ENCODE peak calls at places on chromosomes 7 and 10, in four cellular contexts. E, H, Z and X are unnamed samples. For H3K4me1 and H3K27me3, the result is how much of the 10 kb centered on the place peaks cover.

GRCh38 chr10:67107670-67108069 is 181.8 kb downstream of the LRRTM3 start:
- DNase-seq in E (no peak), H (no peak), Z (no peak), X (peak)

GRCh38 chr7:149735779-149736477 is 37.5 kb downstream of the ZNF467 start:
- DNase-seq in Z (no peak), H (no peak), E (no peak), X (peak)

GRCh38 chr7:106535234-106536026 is 125.5 kb downstream of the CCDC71L start:
- DNase-seq in H (no peak), Z (no peak), E (no peak), X (no peak)

GRCh38 chr7:28078036-28078901 is 102.3 kb downstream of the JAZF1 start:
- DNase-seq in H (peak), E (peak), Z (no peak), X (no peak)

GRCh38 chr10:122557516-122557915 is 3.0 kb upstream of the DMBT1 start:
- DNase-seq in H (no peak), Z (no peak), E (no peak), X (no peak)

GRCh38 chr10:129972145-129972965 is 8.3 kb upstream of the EBF3 start:
- DNase-seq in H (no peak), E (no peak), Z (no peak), X (peak)

GRCh38 chr7:16428672-16429071 is 7.3 kb upstream of the CRPPA start:
- DNase-seq in E (peak), H (no peak), Z (no peak), X (no peak)

GRCh38 chr7:158479021-158479679 is 108.5 kb downstream of the PTPRN2 start:
- DNase-seq in E (no peak), Z (no peak), H (no peak), X (no peak)

DNA sequence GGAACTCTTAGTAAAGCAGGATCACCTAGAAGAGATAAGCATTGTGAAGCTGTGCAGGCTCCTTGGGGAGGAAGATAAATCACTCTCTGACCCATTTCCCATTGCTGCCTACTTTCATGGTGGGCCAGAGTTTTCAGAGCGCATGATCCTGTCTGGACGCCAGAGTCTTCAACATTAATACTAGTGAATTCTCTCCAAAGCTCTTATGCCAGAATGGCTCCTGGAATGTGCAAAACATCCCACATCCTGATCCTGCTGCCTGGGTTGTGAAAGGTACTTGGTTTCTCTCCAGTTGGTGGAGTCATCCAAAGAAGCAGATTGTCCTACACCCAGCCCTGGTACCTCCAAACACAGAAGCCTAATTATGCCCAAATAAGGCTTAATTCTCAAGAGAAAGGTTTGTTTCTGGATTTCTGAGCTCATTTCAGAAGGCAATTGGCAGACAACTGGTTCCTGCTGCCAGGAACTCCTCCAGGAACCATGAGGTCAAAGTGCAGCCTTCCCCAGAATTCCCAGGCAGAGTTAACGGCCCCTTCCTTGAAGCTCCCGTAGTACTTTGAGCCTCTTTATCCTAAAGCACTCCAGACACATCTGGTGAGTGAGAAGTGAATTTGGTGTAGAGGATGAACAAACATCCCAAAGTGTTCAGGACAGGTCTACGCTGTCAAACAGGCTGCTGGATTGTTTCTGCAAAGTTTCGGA is 495.2 kb downstream of the PLXNA4 start:
- DNase-seq in H (no peak), Z (no peak), E (no peak), X (peak)
- TF ChIP-seq POLR2AphosphoS5 in H (no peak), Z (no peak), E (peak), X (peak)

DNA sequence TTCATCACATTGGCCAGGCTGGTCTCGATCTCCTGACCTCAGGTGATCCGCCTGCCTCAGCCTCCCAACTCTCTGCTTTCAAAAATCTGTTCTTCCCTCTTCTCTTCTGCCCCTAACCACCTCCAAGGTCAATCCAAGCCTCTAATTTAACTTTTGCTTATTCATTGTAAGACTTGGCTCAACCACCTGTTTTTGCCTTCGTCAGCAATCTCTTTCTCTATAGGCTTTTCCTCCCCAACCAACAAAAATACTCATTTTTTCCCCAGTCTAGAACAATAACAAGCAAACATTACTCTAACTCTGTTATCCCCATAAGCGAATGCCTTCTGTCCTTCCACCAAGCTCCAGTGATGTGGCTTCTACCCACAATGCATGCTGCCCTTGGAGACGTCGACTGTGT is 89.8 kb upstream of the NMT2 start:
- DNase-seq in H (no peak), Z (no peak), E (no peak), X (no peak)
- H3K4me1 ChIP-seq in H (under half), Z (under half), E (under half), X (under half)

DNA sequence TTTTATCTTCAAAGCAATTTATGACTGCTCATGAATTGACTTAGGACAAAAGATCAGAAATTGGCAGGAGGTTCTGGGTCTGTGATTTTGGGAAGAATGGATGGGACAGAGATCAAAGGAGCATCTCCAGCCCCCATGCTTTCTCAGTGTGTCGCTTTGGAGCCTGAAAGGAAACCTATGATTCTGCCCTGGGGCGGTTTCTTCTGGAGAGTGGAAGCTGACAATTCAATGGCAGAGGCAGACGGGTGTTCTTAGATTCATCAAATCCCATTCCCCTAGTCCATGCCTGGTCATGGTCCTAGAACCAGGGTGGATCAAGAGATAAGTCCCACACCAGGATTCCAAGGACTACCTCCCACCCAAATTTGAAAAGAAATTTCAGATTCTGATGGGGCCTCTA is 96.9 kb downstream of the JCAD start:
- DNase-seq in E (no peak), H (no peak), Z (no peak), X (no peak)
- H3K27me3 ChIP-seq in E (under half), H (under half), Z (under half), X (under half)

GRCh38 chr10:329361-330099 is 194.3 kb downstream of the ZMYND11 start:
- DNase-seq in E (peak), H (peak), Z (peak), X (peak)
- TF ChIP-seq POLR2AphosphoS5 in E (peak), H (no peak), Z (no peak), X (no peak)

GRCh38 chr7:48225101-48225500 is 53.8 kb downstream of the ABCA13 start:
- DNase-seq in E (no peak), H (no peak), Z (no peak), X (no peak)

DNA sequence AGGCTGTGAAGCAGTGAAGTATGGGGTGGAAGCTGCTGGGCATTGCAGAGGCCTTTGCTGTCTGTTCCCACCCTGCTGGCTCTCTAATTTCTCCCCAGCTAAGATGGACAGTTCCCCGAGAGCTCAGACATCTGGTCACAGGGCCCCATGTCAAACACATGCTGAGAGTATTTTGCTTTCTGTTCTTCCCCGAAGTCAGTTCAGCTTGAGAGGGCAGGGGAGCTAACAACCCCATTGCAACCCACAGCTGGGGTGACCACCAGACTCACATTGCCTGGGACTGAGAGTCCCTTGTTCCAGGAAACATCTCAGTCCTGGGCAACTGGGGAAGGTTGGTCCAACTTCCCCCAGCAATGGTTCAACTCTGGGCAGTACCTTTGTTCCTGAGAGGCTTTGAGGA is 52.8 kb downstream of the ABCA13 start:
- DNase-seq in E (no peak), H (no peak), Z (no peak), X (no peak)
- H3K4me1 ChIP-seq in E (under half), H (under half), Z (under half), X (under half)

GRCh38 chr10:23474081-23474480 is 35.2 kb downstream of the OTUD1 start:
- DNase-seq in Z (no peak), E (no peak), H (no peak), X (no peak)
- H3K27me3 ChIP-seq in Z (under half), E (under half), H (under half), X (under half)

DNA sequence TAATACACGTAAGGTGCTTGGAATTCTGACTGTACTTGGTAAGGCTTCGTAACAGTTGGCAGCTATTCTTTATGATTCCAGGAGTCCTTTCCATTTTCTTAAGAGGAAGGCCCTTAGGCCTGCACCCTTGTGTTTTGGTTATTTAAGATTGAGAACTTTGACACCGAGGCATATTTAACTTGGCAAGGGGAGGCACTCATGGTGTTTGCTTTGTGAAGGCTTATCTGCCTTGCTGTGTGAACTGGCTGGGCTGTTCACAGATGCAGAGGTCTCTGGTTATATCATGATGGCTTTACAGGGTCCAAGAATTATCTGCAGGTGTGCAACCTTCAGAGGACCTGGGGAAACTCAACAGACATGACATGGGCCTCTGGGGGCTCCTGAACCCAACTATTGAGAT is 848 bp upstream of the PNLIPRP1 start:
- DNase-seq in Z (no peak), H (no peak), E (peak), X (no peak)
- TF ChIP-seq POLR2AphosphoS5 in Z (no peak), H (no peak), E (no peak), X (no peak)

GRCh38 chr7:6258440-6259182 is 13.8 kb downstream of the CYTH3 start:
- DNase-seq in H (peak), Z (no peak), E (no peak), X (no peak)

GRCh38 chr7:6257602-6258001 is 14.8 kb downstream of the CYTH3 start:
- DNase-seq in E (no peak), H (no peak), Z (no peak), X (no peak)

GRCh38 chr7:6260291-6261183 is 11.9 kb downstream of the CYTH3 start:
- DNase-seq in Z (no peak), H (no peak), E (no peak), X (no peak)

GRCh38 chr7:6256709-6257535 is 15.5 kb downstream of the CYTH3 start:
- DNase-seq in E (no peak), H (no peak), Z (no peak), X (no peak)

DNA sequence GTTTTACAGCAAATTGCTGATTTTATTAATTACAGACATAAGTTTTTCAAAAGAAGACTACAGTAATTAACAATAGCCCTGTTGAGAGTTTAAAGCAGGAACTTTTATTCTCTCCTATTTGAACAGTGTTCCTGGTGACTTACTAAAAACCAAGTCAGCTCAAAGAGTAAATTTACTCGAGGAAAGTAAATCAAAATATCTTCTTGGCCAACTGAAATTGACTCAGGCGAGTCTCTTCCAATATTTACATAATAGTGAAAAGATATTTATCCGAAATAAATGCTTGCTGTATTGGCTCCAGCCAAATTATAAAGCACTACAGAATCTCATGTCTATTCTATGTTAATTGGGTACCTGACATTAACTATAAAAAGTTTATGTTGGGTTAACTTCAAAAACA is 13.2 kb downstream of the CYTH3 start:
- DNase-seq in H (no peak), Z (no peak), E (no peak), X (no peak)
- H3K4me1 ChIP-seq in H (under half), Z (under half), E (half or more), X (under half)

GRCh38 chr10:100624298-100624697 is 88.6 kb downstream of the HIF1AN start:
- DNase-seq in E (no peak), Z (no peak), H (no peak), X (no peak)

GRCh38 chr10:100631192-100631591 is 95.4 kb downstream of the HIF1AN start:
- DNase-seq in E (no peak), Z (no peak), H (no peak), X (no peak)

GRCh38 chr10:100621360-100622205 is 85.8 kb downstream of the HIF1AN start:
- DNase-seq in Z (no peak), E (no peak), H (no peak), X (no peak)

GRCh38 chr10:100623541-100623940 is 87.8 kb downstream of the HIF1AN start:
- DNase-seq in E (no peak), H (no peak), Z (no peak), X (no peak)

DNA sequence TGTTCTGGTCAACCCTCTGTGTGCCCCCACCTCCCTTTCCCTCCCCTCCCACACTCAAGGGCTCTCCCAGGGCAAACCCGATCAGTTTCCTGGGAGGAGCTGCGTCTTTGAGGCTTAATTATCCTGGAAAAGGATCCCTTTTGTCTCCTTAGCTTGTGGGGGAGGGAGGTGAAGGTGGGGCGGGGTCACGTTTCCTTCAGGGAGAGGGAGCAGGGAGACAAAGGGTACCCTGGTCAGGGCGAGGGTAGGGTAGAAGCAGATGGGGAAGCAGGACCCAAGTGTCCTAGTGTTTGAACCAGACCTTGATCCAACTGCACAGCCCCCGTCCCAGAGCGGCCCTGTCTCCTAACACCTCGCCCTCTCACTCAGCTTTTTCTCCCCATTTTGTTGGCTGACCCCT is 90.1 kb downstream of the HIF1AN start:
- DNase-seq in Z (no peak), E (no peak), H (no peak), X (no peak)
- H3K27me3 ChIP-seq in Z (under half), E (half or more), H (under half), X (half or more)

GRCh38 chr10:101060036-101060950 is 1.5 kb upstream of the KAZALD1 start:
- DNase-seq in Z (peak), E (peak), H (peak), X (peak)
- TF ChIP-seq POLR2AphosphoS5 in Z (peak), E (peak), H (peak), X (no peak)